ENCODE peak calls at places on chromosome 5, in eight cellular contexts. W is choroid plexus epithelial cell, I is dorsolateral prefrontal cortex, L is heart right ventricle, U is astrocyte of the spinal cord, D is fibroblast of mammary gland, G is fibroblast of pulmonary artery, B is esophagus squamous epithelium. X is an unnamed sample.

GRCh38 chr5:154320690-154321089 is 125.1 kb upstream of the SAP30L start:
- DNase-seq in W (peak), I (no peak), L (no peak), U (peak), D (peak), G (peak), B (no peak), X (peak)

GRCh38 chr5:7453947-7454346 is 58.0 kb downstream of the ADCY2 start:
- DNase-seq in W (no peak), I (no peak), L (no peak), U (no peak), D (no peak), G (no peak), B (no peak), X (no peak)

GRCh38 chr5:123120197-123120596 is 31.2 kb downstream of the PRDM6 start:
- DNase-seq in W (peak), I (no peak), L (no peak), U (no peak), D (no peak), G (no peak), B (no peak), X (no peak)

GRCh38 chr5:154776167-154776566 is 21.0 kb downstream of the LARP1 start:
- DNase-seq in W (no peak), I (no peak), L (no peak), U (no peak), D (no peak), G (no peak), B (no peak), X (no peak)

GRCh38 chr5:31225118-31225517 is 31.6 kb downstream of the CDH6 start:
- DNase-seq in W (peak), I (no peak), L (no peak), U (peak), D (peak), G (peak), B (no peak), X (no peak)

GRCh38 chr5:55923873-55924500 is 70.8 kb downstream of the IL6ST start:
- DNase-seq in W (no peak), I (no peak), L (no peak), U (no peak), D (no peak), G (no peak), B (no peak), X (no peak)

GRCh38 chr5:176180339-176180738 is 57.9 kb upstream of the SIMC1 start:
- DNase-seq in W (no peak), I (no peak), L (no peak), U (no peak), D (peak), G (peak), B (no peak), X (peak)

GRCh38 chr5:91449083-91449482 is 66.0 kb upstream of the ARRDC3 start:
- DNase-seq in W (no peak), I (no peak), L (no peak), U (no peak), D (no peak), G (peak), B (no peak), X (no peak)

GRCh38 chr5:153565822-153566221 is 75.4 kb downstream of the GRIA1 start:
- DNase-seq in W (peak), I (no peak), L (no peak), U (peak), D (peak), G (peak), B (no peak), X (no peak)

GRCh38 chr5:61748651-61749050 is 416.6 kb downstream of the ZSWIM6 start:
- DNase-seq in W (no peak), I (no peak), L (no peak), U (no peak), D (no peak), G (no peak), B (no peak), X (no peak)

GRCh38 chr5:179980767-179981166 is 73.1 kb upstream of the TBC1D9B start:
- DNase-seq in W (no peak), I (no peak), L (no peak), U (no peak), D (no peak), G (no peak), B (no peak), X (no peak)

GRCh38 chr5:122076669-122077450 is 1.2 kb downstream of the LOX start:
- DNase-seq in W (peak), I (peak), L (peak), U (peak), D (peak), G (peak), B (no peak), X (peak)

GRCh38 chr5:125865166-125865815 is 557.9 kb upstream of the GRAMD2B start:
- DNase-seq in W (peak), I (no peak), L (no peak), U (peak), D (peak), G (peak), B (no peak), X (no peak)

GRCh38 chr5:173778152-173778782 is 109.9 kb upstream of the CPEB4 start:
- DNase-seq in W (no peak), I (no peak), L (no peak), U (no peak), D (no peak), G (no peak), B (no peak), X (no peak)

GRCh38 chr5:125181159-125181558 is 434.7 kb upstream of the ZNF608 start:
- DNase-seq in W (no peak), I (no peak), L (no peak), U (no peak), D (peak), G (no peak), B (no peak), X (no peak)

GRCh38 chr5:137837741-137838389 is 29.8 kb upstream of the MYOT start:
- DNase-seq in W (peak), I (no peak), L (no peak), U (peak), D (no peak), G (peak), B (no peak), X (no peak)

GRCh38 chr5:134446938-134447337 is 35.3 kb upstream of the CDKN2AIPNL start:
- DNase-seq in W (no peak), I (no peak), L (no peak), U (no peak), D (no peak), G (no peak), B (no peak), X (no peak)

GRCh38 chr5:107676702-107677101 is 6.0 kb upstream of the EFNA5 start:
- DNase-seq in W (no peak), I (no peak), L (no peak), U (no peak), D (no peak), G (no peak), B (no peak), X (no peak)

GRCh38 chr5:129046151-129046550 is 48.4 kb upstream of the ISOC1 start:
- DNase-seq in W (peak), I (no peak), L (no peak), U (no peak), D (peak), G (peak), B (no peak), X (no peak)

GRCh38 chr5:53568868-53569267 is 8.4 kb downstream of the NDUFS4 start:
- DNase-seq in W (no peak), I (no peak), L (no peak), U (peak), D (peak), G (no peak), B (no peak), X (no peak)

GRCh38 chr5:14942212-14942611 is 70.6 kb upstream of the ANKH start:
- DNase-seq in W (no peak), I (no peak), L (no peak), U (no peak), D (no peak), G (no peak), B (no peak), X (no peak)

GRCh38 chr5:55308254-55308836 is 556 bp downstream of the MTREX start:
- DNase-seq in W (peak), I (no peak), L (no peak), U (peak), D (peak), G (peak), B (no peak), X (no peak)

GRCh38 chr5:74127377-74128338 is 501.7 kb downstream of the ARHGEF28 start:
- DNase-seq in W (peak), I (peak), L (no peak), U (peak), D (no peak), G (peak), B (no peak), X (no peak)

GRCh38 chr5:66247176-66247960 is 103.3 kb downstream of the SREK1 start:
- DNase-seq in W (peak), I (no peak), L (no peak), U (peak), D (peak), G (peak), B (no peak), X (no peak)

GRCh38 chr5:109741390-109741789 is 51.7 kb downstream of the MAN2A1 start:
- DNase-seq in W (no peak), I (no peak), L (no peak), U (no peak), D (no peak), G (no peak), B (no peak), X (no peak)

GRCh38 chr5:16574789-16575785 is 41.7 kb downstream of the RETREG1 start:
- DNase-seq in W (peak), I (peak), L (peak), U (peak), D (peak), G (peak), B (no peak), X (peak)

GRCh38 chr5:128681096-128681495 is 143.1 kb upstream of the FBN2 start:
- DNase-seq in W (peak), I (no peak), L (no peak), U (no peak), D (no peak), G (peak), B (no peak), X (no peak)

GRCh38 chr5:66653380-66653779 is 57.2 kb downstream of the MAST4 start:
- DNase-seq in W (no peak), I (no peak), L (no peak), U (peak), D (peak), G (peak), B (no peak), X (no peak)

GRCh38 chr5:78627766-78628165 is 20.8 kb downstream of the LHFPL2 start:
- DNase-seq in W (peak), I (no peak), L (no peak), U (peak), D (peak), G (no peak), B (no peak), X (no peak)
- TF ChIP-seq CTCF in W (peak), I (no peak), L (no peak), U (no peak), D (no peak), G (no peak), B (no peak), X (no peak)

DNA sequence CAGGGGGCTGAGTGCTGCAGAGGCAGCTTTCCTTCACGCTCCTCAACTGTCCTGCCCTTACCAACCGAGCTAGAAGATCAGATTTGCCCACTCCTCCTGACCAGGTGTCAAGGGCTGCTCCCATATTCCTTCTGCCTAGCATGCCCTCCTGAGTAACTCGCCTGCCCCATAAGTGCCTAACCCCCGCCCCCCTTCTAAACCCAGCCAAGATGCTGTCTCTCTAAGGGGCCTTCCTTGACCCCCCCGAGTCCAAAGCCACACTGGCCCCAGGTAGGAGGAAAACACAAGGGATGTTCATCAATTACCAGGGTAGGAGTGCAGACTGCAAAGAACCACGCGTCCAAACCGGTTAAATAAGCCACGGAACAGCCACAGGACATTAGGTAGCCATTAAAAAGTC is 4.8 kb downstream of the CCDC69 start:
- DNase-seq in W (no peak), I (no peak), L (no peak), U (no peak), D (no peak), G (no peak), B (no peak), X (no peak)
- H3K4me3 ChIP-seq in W (no peak), I (no peak), L (no peak), U (no peak), D (no peak), G (no peak), B (no peak), X (no peak)

DNA sequence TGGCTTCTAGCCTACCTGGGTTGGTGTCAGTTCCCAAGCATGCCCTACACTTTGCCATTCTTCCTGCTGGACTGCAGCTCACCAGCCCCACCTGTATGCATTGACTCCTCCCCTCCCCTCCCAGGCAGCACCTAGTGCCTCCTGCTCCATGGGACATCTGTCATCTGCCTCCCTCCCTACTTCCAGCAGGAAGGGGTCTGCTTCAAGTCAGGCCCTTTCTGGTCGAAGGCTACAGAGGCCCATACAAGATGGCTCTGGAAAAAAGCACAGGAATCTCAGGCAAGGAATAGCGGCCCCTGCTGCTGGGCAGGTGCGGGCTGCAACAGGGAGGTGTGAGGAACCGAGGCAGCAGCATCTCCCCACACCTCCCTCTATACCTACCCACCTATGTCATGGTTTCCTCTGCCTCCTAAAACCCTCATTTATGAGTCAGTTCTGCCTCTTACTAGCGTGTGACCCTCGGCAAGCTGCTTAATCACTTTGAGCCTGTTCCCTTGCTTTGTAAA is 19.7 kb downstream of the WWC1 start:
- DNase-seq in W (no peak), I (no peak), L (no peak), U (no peak), D (no peak), G (no peak), B (no peak), X (no peak)
- TF ChIP-seq CTCF in W (peak), I (no peak), L (no peak), U (no peak), D (no peak), G (no peak), B (no peak), X (no peak)

GRCh38 chr5:135571902-135572301 is 6.9 kb downstream of the CXCL14 start:
- DNase-seq in W (no peak), I (no peak), L (no peak), U (no peak), D (no peak), G (no peak), B (no peak), X (no peak)

GRCh38 chr5:135568923-135569360 is 9.8 kb downstream of the CXCL14 start:
- DNase-seq in W (no peak), I (no peak), L (no peak), U (no peak), D (no peak), G (no peak), B (no peak), X (no peak)

GRCh38 chr5:135569755-135570452 is 8.9 kb downstream of the CXCL14 start:
- DNase-seq in W (peak), I (no peak), L (no peak), U (peak), D (peak), G (peak), B (no peak), X (no peak)

GRCh38 chr5:135570453-135570764 is 8.4 kb downstream of the CXCL14 start:
- DNase-seq in W (no peak), I (no peak), L (no peak), U (no peak), D (no peak), G (no peak), B (no peak), X (no peak)

GRCh38 chr5:135571210-135571609 is 7.6 kb downstream of the CXCL14 start:
- DNase-seq in W (no peak), I (no peak), L (no peak), U (no peak), D (no peak), G (no peak), B (no peak), X (no peak)
- H3K4me3 ChIP-seq in W (no peak), I (no peak), L (no peak), U (no peak), D (no peak), G (no peak), B (no peak), X (no peak)

GRCh38 chr5:102971693-102972293 is 148.1 kb downstream of the GIN1 start:
- DNase-seq in W (peak), I (no peak), L (no peak), U (peak), D (peak), G (peak), B (no peak), X (no peak)

GRCh38 chr5:102975457-102976182 is 144.3 kb downstream of the GIN1 start:
- DNase-seq in W (peak), I (no peak), L (no peak), U (peak), D (peak), G (peak), B (no peak), X (no peak)

GRCh38 chr5:102975040-102975439 is 144.9 kb downstream of the GIN1 start:
- DNase-seq in W (no peak), I (no peak), L (no peak), U (no peak), D (peak), G (peak), B (no peak), X (no peak)

GRCh38 chr5:102974177-102974576 is 145.8 kb downstream of the GIN1 start:
- DNase-seq in W (no peak), I (no peak), L (no peak), U (no peak), D (no peak), G (no peak), B (no peak), X (no peak)
- TF ChIP-seq CTCF in W (no peak), I (no peak), L (no peak), U (no peak), D (no peak), G (no peak), B (no peak), X (no peak)

X was measured in lower leg skin.